ENCODE peak calls at places on chromosomes 2 and 18, in six cellular contexts. J is ovary, S is K562, L is sigmoid colon, D is HCT116, T is kidney. E is an unnamed sample.

GRCh38 chr2:13034861-13035260 is 318.1 kb downstream of the TRIB2 start:
- DNase-seq in L (no peak), S (no peak), J (no peak), D (no peak), T (no peak), E (peak)

GRCh38 chr2:67835266-67835665 is 227.5 kb downstream of the C1D start:
- DNase-seq in J (no peak), S (no peak), L (no peak), T (no peak), D (no peak), E (no peak)

GRCh38 chr2:102839668-102840388 is 78.0 kb downstream of the TMEM182 start:
- DNase-seq in T (no peak), S (peak), D (peak), J (no peak), L (no peak), E (no peak)

GRCh38 chr2:101500175-101500574 is 25.3 kb upstream of the RFX8 start:
- DNase-seq in D (no peak), J (no peak), T (no peak), S (no peak), L (no peak), E (no peak)

GRCh38 chr2:227191367-227191766 is 26.9 kb downstream of the COL4A3 start:
- DNase-seq in L (no peak), S (no peak), J (no peak), D (peak), T (no peak), E (no peak)

GRCh38 chr2:44130441-44130840 is 38.2 kb upstream of the PPM1B start:
- DNase-seq in S (peak), T (no peak), J (no peak), L (no peak), D (no peak), E (peak)

GRCh38 chr2:233976690-233977294 is 59.6 kb downstream of the TRPM8 start:
- DNase-seq in T (no peak), J (no peak), L (no peak), S (no peak), D (peak), E (peak)

GRCh38 chr18:56162316-56162715 is 476.1 kb downstream of the TXNL1 start:
- DNase-seq in S (no peak), D (no peak), L (no peak), T (no peak), J (no peak), E (no peak)

GRCh38 chr18:23365602-23366001 is 87.5 kb upstream of the RIOK3 start:
- DNase-seq in D (no peak), S (no peak), L (no peak), T (no peak), J (no peak), E (no peak)

GRCh38 chr2:27072950-27073349 is 1.5 kb upstream of the OST4 start:
- DNase-seq in T (no peak), J (no peak), S (no peak), D (no peak), L (no peak), E (no peak)

GRCh38 chr2:15458277-15458676 is 102.9 kb downstream of the NBAS start:
- DNase-seq in L (no peak), J (no peak), T (no peak), D (no peak), S (no peak), E (no peak)

GRCh38 chr2:212665948-212666347 is 127.3 kb upstream of the ERBB4 start:
- DNase-seq in S (no peak), L (no peak), T (no peak), J (no peak), D (no peak), E (no peak)

GRCh38 chr2:102778260-102778659 is 16.4 kb downstream of the TMEM182 start:
- DNase-seq in J (no peak), L (no peak), D (no peak), T (no peak), S (no peak), E (no peak)

GRCh38 chr2:203740741-203741363 is 34.4 kb downstream of the CD28 start:
- DNase-seq in S (no peak), T (no peak), J (no peak), L (no peak), D (no peak), E (no peak)

GRCh38 chr2:138090330-138090729 is 126.1 kb downstream of the HNMT start:
- DNase-seq in D (peak), S (peak), J (no peak), L (no peak), T (no peak), E (peak)

GRCh38 chr2:7835693-7836680 is 845.9 kb upstream of the ID2 start:
- DNase-seq in L (no peak), D (no peak), S (no peak), T (no peak), J (no peak), E (no peak)

GRCh38 chr2:3001595-3002184 is 375.9 kb downstream of the EIPR1 start:
- DNase-seq in S (no peak), T (no peak), D (no peak), L (no peak), J (no peak), E (no peak)

GRCh38 chr2:12856934-12857660 is 140.4 kb downstream of the TRIB2 start:
- DNase-seq in J (no peak), S (no peak), L (no peak), D (no peak), T (no peak), E (peak)

GRCh38 chr18:58896268-58896667 is 31.6 kb downstream of the ZNF532 start:
- DNase-seq in S (no peak), L (no peak), T (no peak), J (no peak), D (no peak), E (no peak)

GRCh38 chr2:106116248-106116647 is 77.9 kb downstream of the UXS1 start:
- DNase-seq in L (no peak), D (no peak), S (peak), J (no peak), T (no peak), E (no peak)

GRCh38 chr2:16774091-16774490 is 108.5 kb upstream of the CYRIA start:
- DNase-seq in S (no peak), D (no peak), T (no peak), J (no peak), L (no peak), E (no peak)

GRCh38 chr2:158004131-158004530 is 97.5 kb upstream of the UPP2 start:
- DNase-seq in L (no peak), D (no peak), J (no peak), S (no peak), T (no peak), E (no peak)

GRCh38 chr2:151805343-151805742 is 22.9 kb downstream of the ARL5A start:
- DNase-seq in J (no peak), D (no peak), L (no peak), S (no peak), T (no peak), E (no peak)

GRCh38 chr2:102424754-102425153 is 1.8 kb downstream of the IL18RAP start:
- DNase-seq in L (no peak), T (no peak), D (no peak), J (no peak), S (no peak), E (no peak)

GRCh38 chr2:188512456-188512855 is 220.8 kb downstream of the GULP1 start:
- DNase-seq in D (no peak), T (no peak), J (no peak), S (peak), L (no peak), E (no peak)

GRCh38 chr2:108575132-108575966 is 41.1 kb downstream of the LIMS1 start:
- DNase-seq in J (no peak), T (no peak), D (no peak), L (no peak), S (no peak), E (no peak)

GRCh38 chr2:101089419-101089818 is 61.8 kb downstream of the TBC1D8 start:
- DNase-seq in T (no peak), D (no peak), L (no peak), S (no peak), J (no peak), E (no peak)

DNA sequence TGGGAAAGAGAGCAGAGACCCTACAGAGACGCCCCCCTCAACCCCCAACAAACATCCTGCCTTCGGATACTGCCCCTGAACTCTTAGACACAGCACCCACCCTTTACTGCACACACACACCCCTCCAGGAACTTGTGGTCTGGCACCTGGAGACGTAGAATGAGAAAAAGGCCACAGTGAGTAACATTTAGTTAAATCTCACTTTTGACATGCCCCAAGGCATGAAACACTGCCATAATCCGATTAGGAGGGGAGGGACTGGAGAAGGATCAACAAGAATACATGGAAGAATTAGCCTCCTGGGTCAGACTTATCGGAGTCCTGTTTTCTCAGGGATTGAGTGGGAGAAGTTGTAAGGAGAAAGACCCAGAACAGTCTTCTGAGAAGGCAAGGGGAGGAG is 4.1 kb downstream of the CDK5R2 start:
- DNase-seq in S (no peak), T (no peak), J (no peak), L (no peak), D (no peak), E (no peak)
- H3K4me3 ChIP-seq in S (no peak), T (no peak), J (no peak), L (no peak), D (peak), E (no peak)

GRCh38 chr2:41698787-41699422 is 348.9 kb upstream of the PKDCC start:
- DNase-seq in S (peak), T (no peak), L (peak), D (no peak), J (peak), E (no peak)
- H3K4me3 ChIP-seq in S (no peak), T (peak), L (no peak), D (no peak), J (no peak), E (no peak)

DNA sequence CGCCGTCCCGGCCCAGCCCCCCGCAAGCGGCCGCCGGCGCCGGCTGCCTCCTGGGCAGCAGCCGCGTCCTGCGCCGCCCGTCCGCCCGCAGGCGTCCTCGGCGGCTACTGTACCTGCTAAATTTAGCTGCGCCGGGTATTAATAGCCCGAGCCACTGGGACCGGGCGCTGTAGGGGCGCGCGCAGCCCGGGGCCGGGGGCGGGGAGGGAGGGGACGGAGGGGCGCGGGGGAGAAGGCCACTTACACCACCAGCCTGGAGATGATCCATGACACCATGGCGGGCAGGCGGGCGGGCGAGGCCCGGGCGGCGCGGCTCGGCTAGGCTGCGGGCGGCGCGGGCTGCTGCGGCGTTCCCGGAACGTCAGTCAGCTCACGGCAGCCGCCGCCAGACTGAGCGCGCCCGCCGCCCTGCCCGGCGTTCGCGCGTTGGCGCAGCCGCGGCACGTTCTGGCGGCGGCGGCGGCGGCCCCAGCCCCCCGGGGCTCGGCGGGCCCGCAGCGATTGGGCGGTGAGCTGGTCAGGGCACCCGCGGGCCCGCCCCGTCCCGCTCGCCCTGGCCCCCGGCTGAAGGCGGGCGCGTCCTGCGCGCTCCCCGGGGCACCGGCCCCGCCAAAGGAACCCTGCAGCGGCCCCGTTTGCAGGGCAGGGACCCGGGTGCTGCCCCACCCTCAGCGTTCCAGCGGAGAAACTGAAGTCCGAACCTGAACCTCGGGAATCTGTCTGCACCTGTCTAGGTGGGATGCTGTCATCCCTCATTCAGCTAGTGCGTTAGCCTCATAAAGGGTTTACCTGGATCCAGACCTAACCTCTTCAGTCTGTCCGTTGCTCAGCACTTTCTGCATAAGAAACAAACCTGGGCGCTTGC is at the start of gene REEP1:
- DNase-seq in J (no peak), D (no peak), S (no peak), T (no peak), L (peak), E (no peak)
- H3K4me3 ChIP-seq in J (peak), D (peak), S (no peak), T (peak), L (peak), E (peak)

GRCh38 chr2:241857041-241857541 is 1.6 kb downstream of the PDCD1 start:
- DNase-seq in S (no peak), J (peak), D (no peak), T (peak), L (peak), E (no peak)
- H3K4me3 ChIP-seq in S (no peak), J (no peak), D (no peak), T (no peak), L (no peak), E (no peak)

DNA sequence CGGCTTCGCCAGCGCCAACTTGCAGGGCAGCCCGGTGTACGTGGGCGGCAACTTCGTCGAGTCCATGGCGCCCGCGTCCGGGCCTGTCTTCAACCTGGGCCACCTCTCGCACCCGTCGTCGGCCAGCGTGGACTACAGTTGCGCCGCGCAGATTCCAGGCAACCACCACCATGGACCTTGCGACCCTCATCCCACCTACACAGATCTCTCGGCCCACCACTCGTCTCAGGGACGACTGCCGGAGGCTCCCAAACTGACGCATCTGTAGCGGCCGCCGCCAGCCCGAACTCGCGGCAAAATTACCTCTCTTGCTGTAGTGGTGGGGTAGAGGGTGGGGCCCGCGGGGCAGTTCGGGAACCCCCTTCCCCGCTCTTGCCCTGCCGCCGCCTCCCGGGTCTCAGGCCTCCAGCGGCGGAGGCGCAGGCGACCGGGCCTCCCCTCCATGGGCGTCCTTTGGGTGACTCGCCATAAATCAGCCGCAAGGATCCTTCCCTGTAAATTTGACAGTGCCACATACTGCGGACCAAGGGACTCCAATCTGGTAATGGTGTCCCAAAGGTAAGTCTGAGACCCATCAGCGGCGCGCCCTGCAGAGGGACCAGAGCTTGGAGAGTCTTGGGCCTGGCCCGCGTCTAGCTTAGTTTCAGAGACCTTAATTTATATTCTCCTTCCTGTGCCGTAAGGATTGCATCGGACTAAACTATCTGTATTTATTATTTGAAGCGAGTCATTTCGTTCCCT is 15.1 kb downstream of the HOXD3 start:
- DNase-seq in D (no peak), T (no peak), J (no peak), S (no peak), L (no peak), E (no peak)
- H3K4me3 ChIP-seq in D (no peak), T (peak), J (peak), S (no peak), L (peak), E (no peak)

GRCh38 chr2:172279843-172280242 is 147.5 kb upstream of the ITGA6 start:
- DNase-seq in L (no peak), T (no peak), S (no peak), J (no peak), D (no peak), E (no peak)

GRCh38 chr2:172282944-172283343 is 144.4 kb upstream of the ITGA6 start:
- DNase-seq in S (no peak), L (no peak), J (no peak), T (no peak), D (no peak), E (peak)

GRCh38 chr2:172283476-172283875 is 143.9 kb upstream of the ITGA6 start:
- DNase-seq in J (no peak), D (no peak), L (no peak), S (no peak), T (no peak), E (peak)

GRCh38 chr2:172280820-172281454 is 146.4 kb upstream of the ITGA6 start:
- DNase-seq in S (no peak), J (no peak), T (no peak), D (no peak), L (no peak), E (no peak)

DNA sequence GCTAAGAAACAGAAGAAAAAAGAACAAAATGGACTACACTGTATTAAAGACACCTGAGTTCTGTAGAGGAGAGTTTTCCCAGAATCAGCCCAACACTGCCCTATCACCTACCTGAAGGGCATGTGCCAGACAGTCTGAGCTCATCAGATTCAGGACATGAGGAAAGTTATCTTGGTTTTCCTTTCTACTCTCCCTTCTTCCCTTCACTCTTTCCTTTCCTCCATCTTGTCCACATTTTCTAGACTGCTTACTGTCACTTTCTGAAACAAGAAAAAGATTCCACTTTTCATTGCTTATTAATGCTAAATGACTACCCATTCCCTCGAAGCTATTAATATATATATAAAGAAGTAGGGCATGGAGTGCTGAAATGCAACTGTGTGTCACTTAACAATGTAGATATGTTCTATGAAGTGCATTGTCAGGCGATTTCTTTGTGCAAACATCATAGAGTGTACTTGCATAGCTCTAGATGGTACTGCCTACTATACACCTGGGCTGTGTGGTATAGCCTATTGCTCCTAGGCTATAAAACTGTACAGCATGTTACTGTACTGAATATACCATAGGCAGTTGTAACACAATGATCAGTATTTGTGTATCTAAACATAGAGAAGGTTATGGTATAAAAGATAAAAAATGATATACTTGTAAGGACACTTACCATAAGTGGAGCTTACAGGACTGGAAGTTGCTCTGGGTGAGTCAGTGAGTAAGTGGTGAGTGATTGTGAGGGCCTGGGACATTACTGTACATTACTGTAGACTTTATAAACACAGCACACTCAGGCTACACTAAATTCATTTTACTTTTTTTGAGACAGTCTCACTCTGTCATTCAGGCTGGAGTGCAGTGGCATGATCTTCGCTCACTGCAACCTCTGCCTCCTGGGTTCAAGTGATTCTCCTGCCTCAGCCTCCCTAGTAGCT is 145.5 kb upstream of the ITGA6 start:
- DNase-seq in J (no peak), L (no peak), S (no peak), D (no peak), T (no peak), E (peak)
- H3K4me3 ChIP-seq in J (no peak), L (no peak), S (no peak), D (no peak), T (no peak), E (no peak)

DNA sequence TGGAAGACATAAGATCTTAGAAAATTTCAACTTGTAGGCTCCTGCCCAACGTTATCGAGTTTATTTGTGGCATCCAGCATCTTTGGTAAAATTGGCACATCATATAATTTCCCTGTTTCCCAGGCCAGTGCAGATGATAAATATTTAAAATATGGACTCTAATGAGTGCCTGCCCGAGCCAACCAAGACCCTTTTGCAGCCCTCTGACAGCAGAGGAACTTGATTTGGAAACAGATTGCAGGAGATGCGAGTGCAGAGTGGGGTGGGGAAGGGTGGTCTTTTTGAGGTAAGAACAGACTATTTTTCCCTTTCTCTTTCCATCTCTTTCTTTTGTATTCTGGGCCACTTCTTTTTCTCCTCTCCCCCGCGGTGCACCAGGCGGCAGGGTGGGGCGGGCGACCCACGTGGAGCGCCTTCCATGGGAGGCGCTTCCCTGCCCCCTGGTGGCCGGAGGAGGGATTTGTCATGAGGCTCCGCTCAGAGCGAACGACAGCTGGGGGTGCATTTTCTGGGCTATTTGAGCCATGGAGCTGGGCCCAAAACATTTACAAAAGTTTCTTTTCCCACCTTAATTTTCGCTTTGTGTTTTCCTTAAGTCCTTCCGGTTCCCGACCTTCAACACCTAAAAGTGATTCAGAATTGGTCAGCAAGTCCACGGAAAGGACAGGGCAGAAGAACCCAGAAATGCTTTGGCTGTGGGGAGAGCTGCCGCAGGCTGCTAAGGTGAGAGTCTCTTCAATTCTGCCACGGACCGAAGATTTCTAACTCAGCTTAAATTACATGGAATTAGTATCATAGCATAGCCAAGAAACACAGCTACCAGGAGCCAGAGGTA is 32.7 kb downstream of the LPIN1 start:
- DNase-seq in J (peak), D (peak), T (peak), S (peak), L (peak), E (no peak)
- H3K4me3 ChIP-seq in J (no peak), D (no peak), T (no peak), S (no peak), L (no peak), E (no peak)

E was measured in AG04449.